ENCODE peak calls at places on chromosomes 6 and 20, in ten cellular contexts. One of them, this sample, is unnamed.

GRCh38 chr20:50837532-50838321 is 42.9 kb downstream of the BCAS4 start:
- DNase-seq in amniotic epithelial cell: peak
- DNase-seq in tibial artery: peak
- DNase-seq in Caki2: no peak
- DNase-seq in NCI-H774: no peak
- DNase-seq in NCI-H1105 treated with DMSO at 0.1 percent for 48 hours: no peak
- DNase-seq in neural progenitor cell: no peak
- DNase-seq in SK-N-DZ: no peak
- DNase-seq in mucosa of gallbladder: no peak
- DNase-seq in right atrium auricular region: peak
- DNase-seq in this sample: peak

GRCh38 chr20:24835195-24835594 is 113.9 kb upstream of the CST7 start:
- DNase-seq in amniotic epithelial cell: no peak
- DNase-seq in tibial artery: no peak
- DNase-seq in Caki2: no peak
- DNase-seq in NCI-H774: no peak
- DNase-seq in NCI-H1105 treated with DMSO at 0.1 percent for 48 hours: no peak
- DNase-seq in neural progenitor cell: no peak
- DNase-seq in SK-N-DZ: no peak
- DNase-seq in mucosa of gallbladder: no peak
- DNase-seq in right atrium auricular region: no peak
- DNase-seq in this sample: no peak

GRCh38 chr6:20826378-20826777 is 292.1 kb downstream of the CDKAL1 start:
- DNase-seq in amniotic epithelial cell: peak
- DNase-seq in tibial artery: no peak
- DNase-seq in Caki2: peak
- DNase-seq in NCI-H774: no peak
- DNase-seq in NCI-H1105 treated with DMSO at 0.1 percent for 48 hours: no peak
- DNase-seq in neural progenitor cell: no peak
- DNase-seq in SK-N-DZ: no peak
- DNase-seq in mucosa of gallbladder: no peak
- DNase-seq in right atrium auricular region: no peak
- DNase-seq in this sample: no peak

GRCh38 chr20:44552950-44553908 is 29.1 kb upstream of the PKIG start:
- DNase-seq in amniotic epithelial cell: peak
- DNase-seq in tibial artery: no peak
- DNase-seq in Caki2: peak
- DNase-seq in NCI-H774: peak
- DNase-seq in NCI-H1105 treated with DMSO at 0.1 percent for 48 hours: no peak
- DNase-seq in neural progenitor cell: no peak
- DNase-seq in SK-N-DZ: peak
- DNase-seq in mucosa of gallbladder: no peak
- DNase-seq in right atrium auricular region: no peak
- DNase-seq in this sample: no peak

GRCh38 chr6:42745083-42745637 is 743 bp downstream of the TBCC start:
- DNase-seq in amniotic epithelial cell: no peak
- DNase-seq in tibial artery: peak
- DNase-seq in Caki2: peak
- DNase-seq in NCI-H774: no peak
- DNase-seq in NCI-H1105 treated with DMSO at 0.1 percent for 48 hours: peak
- DNase-seq in neural progenitor cell: peak
- DNase-seq in SK-N-DZ: peak
- DNase-seq in mucosa of gallbladder: no peak
- DNase-seq in right atrium auricular region: no peak
- DNase-seq in this sample: peak

GRCh38 chr20:60304026-60304590 is 345.9 kb downstream of the CDH26 start:
- DNase-seq in amniotic epithelial cell: no peak
- DNase-seq in tibial artery: no peak
- DNase-seq in Caki2: no peak
- DNase-seq in NCI-H774: no peak
- DNase-seq in NCI-H1105 treated with DMSO at 0.1 percent for 48 hours: no peak
- DNase-seq in neural progenitor cell: no peak
- DNase-seq in SK-N-DZ: no peak
- DNase-seq in mucosa of gallbladder: no peak
- DNase-seq in right atrium auricular region: no peak
- DNase-seq in this sample: no peak

GRCh38 chr6:7467007-7467897 is 74.2 kb upstream of the DSP start:
- DNase-seq in amniotic epithelial cell: peak
- DNase-seq in tibial artery: no peak
- DNase-seq in Caki2: peak
- DNase-seq in NCI-H774: no peak
- DNase-seq in NCI-H1105 treated with DMSO at 0.1 percent for 48 hours: no peak
- DNase-seq in neural progenitor cell: peak
- DNase-seq in SK-N-DZ: no peak
- DNase-seq in mucosa of gallbladder: no peak
- DNase-seq in right atrium auricular region: no peak
- DNase-seq in this sample: no peak

GRCh38 chr6:71387179-71387578 is 98.6 kb downstream of the OGFRL1 start:
- DNase-seq in amniotic epithelial cell: peak
- DNase-seq in tibial artery: no peak
- DNase-seq in Caki2: no peak
- DNase-seq in NCI-H774: no peak
- DNase-seq in NCI-H1105 treated with DMSO at 0.1 percent for 48 hours: no peak
- DNase-seq in neural progenitor cell: no peak
- DNase-seq in SK-N-DZ: no peak
- DNase-seq in mucosa of gallbladder: no peak
- DNase-seq in right atrium auricular region: no peak
- DNase-seq in this sample: no peak

GRCh38 chr6:146827216-146827928 is 228.6 kb downstream of the ADGB start:
- DNase-seq in amniotic epithelial cell: no peak
- DNase-seq in tibial artery: no peak
- DNase-seq in Caki2: no peak
- DNase-seq in NCI-H774: no peak
- DNase-seq in NCI-H1105 treated with DMSO at 0.1 percent for 48 hours: no peak
- DNase-seq in neural progenitor cell: no peak
- DNase-seq in SK-N-DZ: no peak
- DNase-seq in mucosa of gallbladder: no peak
- DNase-seq in right atrium auricular region: no peak
- DNase-seq in this sample: no peak

GRCh38 chr20:6940052-6940451 is 172.6 kb downstream of the BMP2 start:
- DNase-seq in amniotic epithelial cell: no peak
- DNase-seq in tibial artery: no peak
- DNase-seq in Caki2: no peak
- DNase-seq in NCI-H774: no peak
- DNase-seq in NCI-H1105 treated with DMSO at 0.1 percent for 48 hours: no peak
- DNase-seq in neural progenitor cell: peak
- DNase-seq in SK-N-DZ: peak
- DNase-seq in mucosa of gallbladder: no peak
- DNase-seq in right atrium auricular region: no peak
- DNase-seq in this sample: no peak

GRCh38 chr6:82178084-82178758 is 69.3 kb downstream of the IBTK start:
- DNase-seq in amniotic epithelial cell: peak
- DNase-seq in tibial artery: no peak
- DNase-seq in Caki2: no peak
- DNase-seq in NCI-H774: peak
- DNase-seq in NCI-H1105 treated with DMSO at 0.1 percent for 48 hours: peak
- DNase-seq in neural progenitor cell: no peak
- DNase-seq in SK-N-DZ: no peak
- DNase-seq in mucosa of gallbladder: no peak
- DNase-seq in right atrium auricular region: no peak
- DNase-seq in this sample: no peak

GRCh38 chr6:3176562-3177355 is 19.4 kb upstream of the TUBB2A start:
- DNase-seq in amniotic epithelial cell: peak
- DNase-seq in tibial artery: no peak
- DNase-seq in Caki2: peak
- DNase-seq in NCI-H774: no peak
- DNase-seq in NCI-H1105 treated with DMSO at 0.1 percent for 48 hours: no peak
- DNase-seq in neural progenitor cell: no peak
- DNase-seq in SK-N-DZ: no peak
- DNase-seq in mucosa of gallbladder: no peak
- DNase-seq in right atrium auricular region: peak
- DNase-seq in this sample: peak

GRCh38 chr6:161161889-161162624 is 111.8 kb downstream of the AGPAT4 start:
- DNase-seq in amniotic epithelial cell: peak
- DNase-seq in tibial artery: no peak
- DNase-seq in Caki2: no peak
- DNase-seq in NCI-H774: no peak
- DNase-seq in NCI-H1105 treated with DMSO at 0.1 percent for 48 hours: no peak
- DNase-seq in neural progenitor cell: no peak
- DNase-seq in SK-N-DZ: no peak
- DNase-seq in mucosa of gallbladder: no peak
- DNase-seq in right atrium auricular region: no peak
- DNase-seq in this sample: no peak

GRCh38 chr6:142301421-142302391 is at the start of gene ADGRG6:
- DNase-seq in amniotic epithelial cell: peak
- DNase-seq in tibial artery: peak
- DNase-seq in Caki2: peak
- DNase-seq in NCI-H774: peak
- DNase-seq in NCI-H1105 treated with DMSO at 0.1 percent for 48 hours: peak
- DNase-seq in neural progenitor cell: peak
- DNase-seq in SK-N-DZ: peak
- DNase-seq in mucosa of gallbladder: peak
- DNase-seq in right atrium auricular region: no peak
- DNase-seq in this sample: peak

GRCh38 chr6:121434037-121434770 is 1.2 kb upstream of the GJA1 start:
- DNase-seq in amniotic epithelial cell: no peak
- DNase-seq in tibial artery: no peak
- DNase-seq in Caki2: no peak
- DNase-seq in NCI-H774: no peak
- DNase-seq in NCI-H1105 treated with DMSO at 0.1 percent for 48 hours: no peak
- DNase-seq in neural progenitor cell: peak
- DNase-seq in SK-N-DZ: no peak
- DNase-seq in mucosa of gallbladder: no peak
- DNase-seq in right atrium auricular region: no peak
- DNase-seq in this sample: no peak

This sample was measured in activated CD4-positive, alpha-beta memory T cell treated with anti-CD3 and anti-CD28 coated beads, Interleukin-2, amount 10 ng/mL, durations not matched to agents 7 days and 5 days.